ENCODE peak calls at places on chromosome 22, in eight cellular contexts. K is heart left ventricle; U is tibial artery; Q is Peyer's patch; E is DND-41; L is GM23338; Y is CD8-positive, alpha-beta T cell; J is right atrium auricular region. F is an unnamed sample. For H3K27me3, the result is how much of the 10 kb centered on the place peaks cover.

GRCh38 chr22:31628362-31628761 is 33.7 kb downstream of the PISD start:
- DNase-seq in K (no peak), U (no peak), Q (no peak), E (no peak), L (no peak), Y (no peak), J (no peak), F (no peak)

GRCh38 chr22:30654361-30654760 is 13.3 kb downstream of the DUSP18 start:
- DNase-seq in K (no peak), U (no peak), Q (no peak), E (no peak), L (no peak), Y (no peak), J (no peak), F (no peak)

GRCh38 chr22:46000081-46001027 is 23.4 kb upstream of the WNT7B start:
- DNase-seq in K (peak), U (no peak), Q (no peak), E (no peak), L (no peak), Y (no peak), J (no peak), F (no peak)

GRCh38 chr22:24429411-24430365 is 2.3 kb downstream of the ADORA2A start:
- DNase-seq in K (peak), U (peak), Q (no peak), E (peak), L (peak), Y (no peak), J (no peak), F (no peak)

GRCh38 chr22:23113067-23113846 is 28.5 kb downstream of the RSPH14 start:
- DNase-seq in K (no peak), U (no peak), Q (no peak), E (peak), L (no peak), Y (no peak), J (no peak), F (no peak)

GRCh38 chr22:24291538-24292201 is 21.0 kb downstream of the SPECC1L start:
- DNase-seq in K (no peak), U (no peak), Q (no peak), E (no peak), L (no peak), Y (no peak), J (no peak), F (no peak)

GRCh38 chr22:21673534-21674321 is 7.9 kb downstream of the PPIL2 start:
- DNase-seq in K (peak), U (no peak), Q (no peak), E (no peak), L (no peak), Y (no peak), J (no peak), F (no peak)

GRCh38 chr22:27372969-27373670 is 428.4 kb downstream of the MN1 start:
- DNase-seq in K (no peak), U (no peak), Q (no peak), E (peak), L (peak), Y (no peak), J (no peak), F (peak)

GRCh38 chr22:16914006-16914405 is 88.8 kb upstream of the XKR3 start:
- DNase-seq in K (peak), U (no peak), Q (no peak), E (no peak), L (peak), Y (no peak), J (no peak), F (no peak)

GRCh38 chr22:23403152-23403719 is 176.9 kb downstream of the IGLL1 start:
- DNase-seq in K (no peak), U (no peak), Q (no peak), E (no peak), L (no peak), Y (no peak), J (no peak), F (no peak)

GRCh38 chr22:22692707-22693530 is 48.5 kb downstream of the GGTLC2 start:
- DNase-seq in K (no peak), U (no peak), Q (peak), E (peak), L (peak), Y (peak), J (no peak), F (no peak)

GRCh38 chr22:47154621-47155081 is 392.2 kb downstream of the TBC1D22A start:
- DNase-seq in K (peak), U (no peak), Q (no peak), E (no peak), L (no peak), Y (no peak), J (peak), F (no peak)

GRCh38 chr22:29351042-29351441 is 35.5 kb upstream of the RASL10A start:
- DNase-seq in K (no peak), U (no peak), Q (no peak), E (no peak), L (no peak), Y (no peak), J (no peak), F (no peak)

GRCh38 chr22:26259510-26259909 is 90.2 kb downstream of the SEZ6L start:
- DNase-seq in K (no peak), U (no peak), Q (no peak), E (peak), L (peak), Y (no peak), J (no peak), F (no peak)

GRCh38 chr22:19607198-19608113 is 83.2 kb upstream of the CLDN5 start:
- DNase-seq in K (no peak), U (no peak), Q (peak), E (peak), L (peak), Y (no peak), J (no peak), F (no peak)

GRCh38 chr22:47167056-47167455 is 404.6 kb downstream of the TBC1D22A start:
- DNase-seq in K (peak), U (no peak), Q (no peak), E (no peak), L (no peak), Y (no peak), J (no peak), F (no peak)

GRCh38 chr22:48147404-48147803 is 1385.0 kb downstream of the TBC1D22A start:
- DNase-seq in K (no peak), U (no peak), Q (no peak), E (no peak), L (peak), Y (no peak), J (peak), F (peak)

GRCh38 chr22:20206709-20207215 is 55.9 kb upstream of the CCDC188 start:
- DNase-seq in K (no peak), U (no peak), Q (peak), E (peak), L (no peak), Y (no peak), J (no peak), F (no peak)

GRCh38 chr22:23833911-23834317 is 4.9 kb downstream of the DERL3 start:
- DNase-seq in K (no peak), U (no peak), Q (no peak), E (no peak), L (no peak), Y (no peak), J (no peak), F (no peak)

GRCh38 chr22:23698094-23698493 is 7.3 kb downstream of the RGL4 start:
- DNase-seq in K (no peak), U (no peak), Q (no peak), E (no peak), L (no peak), Y (no peak), J (no peak), F (no peak)

GRCh38 chr22:22825213-22825593 is 62.4 kb upstream of the IGLL5 start:
- DNase-seq in K (no peak), U (no peak), Q (no peak), E (peak), L (no peak), Y (no peak), J (no peak), F (no peak)

GRCh38 chr22:32376681-32377080 is 19.0 kb downstream of the RFPL3 start:
- DNase-seq in K (no peak), U (no peak), Q (no peak), E (no peak), L (no peak), Y (no peak), J (no peak), F (no peak)

GRCh38 chr22:50608996-50609395 is 8.4 kb downstream of the MAPK8IP2 start:
- DNase-seq in K (no peak), U (no peak), Q (no peak), E (no peak), L (no peak), Y (no peak), J (no peak), F (no peak)
- H3K27me3 ChIP-seq in K (under half), U (half or more), Q (under half), E (under half), L (under half), Y (under half), J (under half), F (under half)

GRCh38 chr22:44957267-44957905 is 52.4 kb downstream of the PHF21B start:
- DNase-seq in K (no peak), U (no peak), Q (no peak), E (no peak), L (peak), Y (no peak), J (no peak), F (no peak)
- H3K27me3 ChIP-seq in K (under half), U (half or more), Q (under half), E (under half), L (under half), Y (under half), J (under half), F (under half)

GRCh38 chr22:49305215-49305965 is 522.3 kb downstream of the BRD1 start:
- DNase-seq in K (peak), U (peak), Q (no peak), E (peak), L (peak), Y (peak), J (peak), F (peak)
- H3K27me3 ChIP-seq in K (under half), U (under half), Q (under half), E (under half), L (under half), Y (under half), J (under half), F (under half)

DNA sequence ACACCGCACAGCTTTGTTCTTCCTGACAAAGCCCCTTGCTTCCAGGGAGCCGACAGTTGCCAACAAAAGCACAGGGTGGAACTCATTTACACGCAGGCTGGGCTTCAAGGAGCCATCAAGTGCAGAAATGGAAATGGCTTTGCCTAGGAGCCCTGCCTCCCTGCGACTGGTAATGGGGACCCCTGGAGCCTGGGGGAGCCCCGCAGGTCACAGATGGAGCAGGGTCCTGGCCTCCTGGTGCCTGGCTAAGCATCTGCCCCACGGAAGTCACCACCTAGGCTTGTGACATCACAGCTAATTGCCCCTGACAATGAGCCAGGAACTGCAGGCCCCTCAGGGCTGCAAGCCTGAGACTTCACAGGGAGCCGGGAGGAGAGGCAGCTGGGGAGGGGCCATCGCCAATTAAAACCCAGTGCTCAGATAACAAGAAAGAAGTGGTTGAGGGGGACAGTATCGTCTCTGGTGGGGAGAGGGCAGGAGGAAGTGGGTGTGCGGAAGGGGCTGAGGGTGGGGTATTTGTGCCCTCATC is 66.8 kb downstream of the NFAM1 start:
- DNase-seq in K (peak), U (no peak), Q (no peak), E (no peak), L (peak), Y (no peak), J (peak), F (no peak)
- H3K27me3 ChIP-seq in K (under half), U (under half), Q (under half), E (under half), L (under half), Y (under half), J (under half), F (under half)

DNA sequence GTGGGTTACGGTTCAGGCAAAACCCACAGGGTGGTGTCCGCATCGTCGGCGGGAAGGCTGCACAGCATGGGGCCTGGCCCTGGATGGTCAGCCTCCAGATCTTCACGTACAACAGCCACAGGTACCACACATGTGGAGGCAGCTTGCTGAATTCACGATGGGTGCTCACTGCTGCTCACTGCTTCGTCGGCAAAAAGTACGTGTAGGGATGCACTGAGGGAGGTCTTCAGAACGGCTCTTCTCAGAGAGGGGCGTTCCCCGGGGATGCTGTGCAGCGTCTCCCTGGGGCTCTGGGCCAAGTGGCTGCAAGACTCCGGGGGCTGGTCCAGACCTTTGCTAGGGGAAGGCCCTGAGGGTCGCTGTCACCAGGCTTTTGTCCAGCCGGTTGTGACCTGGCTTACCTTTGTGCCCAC is 1.3 kb downstream of the ACR start:
- DNase-seq in K (no peak), U (no peak), Q (no peak), E (no peak), L (no peak), Y (no peak), J (peak), F (no peak)
- H3K27me3 ChIP-seq in K (under half), U (under half), Q (under half), E (under half), L (under half), Y (under half), J (under half), F (under half)

GRCh38 chr22:37256075-37256726 is 12.1 kb upstream of the RAC2 start:
- DNase-seq in K (no peak), U (no peak), Q (no peak), E (no peak), L (no peak), Y (no peak), J (no peak), F (no peak)
- H3K27me3 ChIP-seq in K (under half), U (half or more), Q (under half), E (under half), L (under half), Y (under half), J (under half), F (under half)

F was measured in vagina.